ENCODE peak calls at places on chromosomes 12 and 14, in seven cellular contexts. F, E, G, I, L, J and N are unnamed samples.

GRCh38 chr12:64650762-64651161 is 40.5 kb downstream of the RASSF3 start:
- DNase-seq in E (no peak), J (peak), L (no peak), G (no peak), I (no peak), F (no peak), N (no peak)

GRCh38 chr12:55728932-55729591 is at the start of gene CD63:
- DNase-seq in G (no peak), I (peak), F (peak), E (no peak), J (no peak), L (no peak), N (peak)

GRCh38 chr14:57060276-57060956 is 208.3 kb downstream of the EXOC5 start:
- DNase-seq in J (no peak), L (no peak), G (peak), F (no peak), E (no peak), I (no peak), N (no peak)

GRCh38 chr12:108179305-108179704 is 50.2 kb downstream of the WSCD2 start:
- DNase-seq in E (no peak), G (no peak), L (no peak), I (no peak), J (no peak), F (no peak), N (no peak)

GRCh38 chr12:66768293-66768692 is 89.4 kb upstream of the GRIP1 start:
- DNase-seq in J (no peak), I (no peak), E (no peak), L (no peak), F (no peak), G (no peak), N (no peak)

GRCh38 chr12:108928695-108929094 is 48.8 kb downstream of the DAO start:
- DNase-seq in E (no peak), J (no peak), L (no peak), G (no peak), I (no peak), F (no peak), N (no peak)

GRCh38 chr12:78386871-78387270 is 477.7 kb upstream of the SYT1 start:
- DNase-seq in J (no peak), E (no peak), L (no peak), I (no peak), F (no peak), G (no peak), N (no peak)

GRCh38 chr14:99899578-99900178 is 106.5 kb downstream of the EML1 start:
- DNase-seq in J (peak), I (no peak), E (no peak), G (no peak), L (no peak), F (no peak), N (no peak)

GRCh38 chr12:9668141-9669018 is 1.1 kb upstream of the CLEC2D start:
- DNase-seq in G (no peak), J (no peak), L (no peak), F (no peak), E (no peak), I (no peak), N (no peak)

GRCh38 chr14:103016071-103016470 is 41.3 kb downstream of the CDC42BPB start:
- DNase-seq in J (no peak), L (no peak), F (peak), I (peak), E (no peak), G (no peak), N (no peak)

GRCh38 chr12:40645361-40645760 is 46.9 kb upstream of the CNTN1 start:
- DNase-seq in E (no peak), L (no peak), F (no peak), I (no peak), G (no peak), J (no peak), N (no peak)

GRCh38 chr14:89432226-89432625 is 15.2 kb upstream of the FOXN3 start:
- DNase-seq in F (no peak), L (no peak), E (no peak), J (no peak), G (no peak), I (no peak), N (no peak)

GRCh38 chr12:126212827-126213226 is 1147.6 kb downstream of the AACS start:
- DNase-seq in L (no peak), E (no peak), G (no peak), J (no peak), I (no peak), F (no peak), N (no peak)

GRCh38 chr14:93911975-93912374 is 15.2 kb upstream of the FAM181A start:
- DNase-seq in G (no peak), I (no peak), J (no peak), L (no peak), E (no peak), F (no peak), N (no peak)

GRCh38 chr12:57404966-57405640 is 25.7 kb downstream of the R3HDM2 start:
- DNase-seq in F (no peak), I (no peak), G (no peak), L (no peak), J (no peak), E (no peak), N (no peak)

GRCh38 chr14:49970474-49971147 is 77.7 kb downstream of the ARF6 start:
- DNase-seq in I (no peak), G (no peak), E (no peak), J (no peak), L (no peak), F (no peak), N (no peak)

GRCh38 chr12:42332301-42332894 is 6.4 kb downstream of the PPHLN1 start:
- DNase-seq in I (no peak), G (no peak), E (no peak), F (no peak), L (peak), J (no peak), N (no peak)

GRCh38 chr14:73386342-73386741 is 72.0 kb downstream of the NUMB start:
- DNase-seq in F (no peak), J (no peak), I (no peak), L (no peak), E (no peak), G (no peak), N (no peak)

GRCh38 chr14:58280954-58281787 is 17.2 kb upstream of the ARID4A start:
- DNase-seq in I (no peak), E (peak), J (peak), L (peak), F (no peak), G (peak), N (no peak)

GRCh38 chr12:131613678-131614077 is 97.2 kb upstream of the SFSWAP start:
- DNase-seq in J (no peak), I (no peak), E (no peak), F (no peak), L (no peak), G (no peak), N (no peak)

GRCh38 chr12:107337354-107338095 is 244.2 kb upstream of the CRY1 start:
- DNase-seq in F (no peak), L (no peak), J (no peak), G (no peak), E (no peak), I (no peak), N (no peak)

GRCh38 chr14:73455294-73455693 is 3.1 kb downstream of the NUMB start:
- DNase-seq in I (no peak), E (no peak), G (no peak), J (no peak), F (no peak), L (no peak), N (no peak)

GRCh38 chr12:82279597-82279996 is 78.6 kb downstream of the CCDC59 start:
- DNase-seq in J (no peak), L (no peak), G (no peak), I (no peak), F (no peak), E (no peak), N (no peak)

GRCh38 chr14:83575301-83575700 is 1954.6 kb upstream of the FLRT2 start:
- DNase-seq in I (no peak), G (no peak), L (no peak), F (no peak), J (no peak), E (no peak), N (no peak)

GRCh38 chr12:111606651-111607232 is 7.6 kb upstream of the ATXN2 start:
- DNase-seq in G (no peak), E (no peak), F (no peak), I (no peak), L (no peak), J (no peak), N (no peak)

GRCh38 chr12:109715310-109716091 is 1.9 kb downstream of the FAM222A start:
- DNase-seq in G (no peak), J (no peak), I (no peak), F (peak), E (no peak), L (no peak), N (no peak)

GRCh38 chr12:6273931-6274687 is 36.4 kb upstream of the PLEKHG6 start:
- DNase-seq in F (no peak), J (no peak), L (no peak), I (peak), G (no peak), E (no peak), N (no peak)

GRCh38 chr14:44914849-44915248 is 46.9 kb downstream of the KLHL28 start:
- DNase-seq in L (no peak), F (no peak), J (no peak), I (no peak), G (no peak), E (no peak), N (no peak)

DNA sequence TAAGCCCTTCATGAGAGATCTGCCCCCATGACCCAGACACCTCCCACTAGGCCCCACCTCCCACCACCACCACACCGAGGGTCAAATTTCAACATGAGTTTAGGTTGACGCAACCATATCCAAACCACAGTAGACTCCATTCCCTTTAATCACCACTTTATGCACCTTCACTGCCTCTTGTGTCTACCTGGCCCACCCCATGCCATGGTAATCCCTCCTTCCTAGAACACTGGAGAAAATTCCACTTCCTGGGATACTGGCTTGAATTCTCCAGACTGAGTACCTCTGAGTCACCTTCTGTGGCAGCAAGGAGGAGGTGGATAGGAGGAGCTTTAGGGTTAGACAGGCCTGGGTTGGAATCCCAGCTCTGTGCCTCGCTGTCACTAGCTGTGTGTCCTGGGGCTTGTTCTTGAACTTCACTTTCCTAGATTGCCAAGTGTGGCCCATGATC is 26.1 kb upstream of the CIPC start:
- DNase-seq in L (no peak), G (no peak), I (no peak), F (no peak), J (no peak), E (no peak), N (no peak)
- TF ChIP-seq CTCF in L (no peak), G (no peak), I (no peak), F (no peak), J (no peak), E (no peak), N (no peak)

GRCh38 chr14:104870368-104871144 is 5.5 kb downstream of the CEP170B start:
- DNase-seq in G (no peak), J (no peak), E (no peak), F (peak), L (no peak), I (peak), N (no peak)
- TF ChIP-seq CTCF in G (peak), J (peak), E (peak), F (peak), L (peak), I (peak), N (peak)

GRCh38 chr12:122874081-122874480 is 21.8 kb downstream of the VPS37B start:
- DNase-seq in I (no peak), G (no peak), E (no peak), L (no peak), F (no peak), J (no peak), N (no peak)
- TF ChIP-seq CTCF in I (no peak), G (no peak), E (no peak), L (no peak), F (no peak), J (no peak), N (no peak)

DNA sequence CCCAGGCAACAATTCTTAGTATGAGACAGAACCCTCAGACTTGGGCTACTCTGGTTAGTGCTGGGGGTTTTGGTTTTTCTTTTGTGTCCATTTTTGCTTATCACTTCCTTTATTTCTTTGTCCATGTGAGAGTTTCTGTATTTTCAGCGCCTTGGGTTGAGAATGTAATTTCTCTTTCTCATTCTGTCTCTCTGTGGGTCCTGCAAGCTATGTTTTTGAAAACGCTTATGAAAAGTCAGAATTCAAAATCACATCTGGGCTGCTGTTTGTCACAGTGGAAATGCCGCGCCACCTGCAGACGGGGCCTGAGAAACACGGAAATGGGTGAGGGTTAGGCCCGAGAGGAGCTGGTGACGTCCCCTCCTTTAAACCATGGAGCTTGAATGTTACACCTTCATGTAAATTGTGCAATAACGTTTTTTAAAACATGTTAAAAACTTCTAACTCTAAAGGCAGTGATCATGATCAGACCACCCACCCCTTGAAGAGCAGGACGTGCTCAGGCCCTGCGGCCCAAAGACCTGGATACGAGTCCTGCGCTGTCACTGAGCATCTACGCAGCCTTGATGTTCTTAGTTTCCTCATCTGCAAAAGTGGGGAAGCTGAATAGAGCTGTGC is 26.1 kb downstream of the JDP2 start:
- DNase-seq in F (no peak), J (no peak), E (no peak), L (no peak), G (peak), I (no peak), N (no peak)
- TF ChIP-seq CTCF in F (no peak), J (no peak), E (no peak), L (no peak), G (peak), I (no peak), N (no peak)